ENCODE peak calls at places on chromosomes 4 and X, in four cellular contexts. One of them, this sample, is unnamed.

GRCh38 chr4:57187241-57187640 is 77.1 kb upstream of the IGFBP7 start:
- DNase-seq in kidney epithelial cell: no peak
- DNase-seq in IMR-90: no peak
- DNase-seq in PC-9: no peak
- DNase-seq in this sample: peak

GRCh38 chr4:147799986-147800555 is 68.2 kb downstream of the ARHGAP10 start:
- DNase-seq in kidney epithelial cell: no peak
- DNase-seq in PC-9: no peak
- DNase-seq in IMR-90: no peak
- DNase-seq in this sample: no peak

GRCh38 chr4:130825283-130825682 is 1729.3 kb downstream of the C4orf33 start:
- DNase-seq in kidney epithelial cell: no peak
- DNase-seq in PC-9: no peak
- DNase-seq in IMR-90: no peak
- DNase-seq in this sample: no peak

GRCh38 chr4:27000122-27000521 is 139.5 kb downstream of the STIM2 start:
- DNase-seq in PC-9: no peak
- DNase-seq in IMR-90: no peak
- DNase-seq in kidney epithelial cell: no peak
- DNase-seq in this sample: no peak

GRCh38 chr4:109046549-109047171 is 255.8 kb downstream of the COL25A1 start:
- DNase-seq in kidney epithelial cell: no peak
- DNase-seq in IMR-90: peak
- DNase-seq in PC-9: no peak
- DNase-seq in this sample: no peak

GRCh38 chr4:110198472-110199419 is at the start of gene ELOVL6:
- DNase-seq in PC-9: peak
- DNase-seq in kidney epithelial cell: no peak
- DNase-seq in IMR-90: peak
- DNase-seq in this sample: no peak

GRCh38 chr4:40363382-40363920 is 28.3 kb downstream of the CHRNA9 start:
- DNase-seq in PC-9: peak
- DNase-seq in kidney epithelial cell: no peak
- DNase-seq in IMR-90: no peak
- DNase-seq in this sample: no peak

GRCh38 chr4:55722132-55722531 is 86.0 kb upstream of the NMU start:
- DNase-seq in kidney epithelial cell: no peak
- DNase-seq in PC-9: no peak
- DNase-seq in IMR-90: no peak
- DNase-seq in this sample: no peak

GRCh38 chr4:176350671-176351070 is 30.9 kb downstream of the SPCS3 start:
- DNase-seq in IMR-90: no peak
- DNase-seq in kidney epithelial cell: no peak
- DNase-seq in PC-9: no peak
- DNase-seq in this sample: no peak

GRCh38 chr4:41878991-41879491 is 56.2 kb upstream of the TMEM33 start:
- DNase-seq in PC-9: no peak
- DNase-seq in kidney epithelial cell: no peak
- DNase-seq in IMR-90: no peak
- DNase-seq in this sample: no peak

GRCh38 chrX:46551494-46552128 is 6.4 kb upstream of the ZNF674 start:
- DNase-seq in PC-9: no peak
- DNase-seq in IMR-90: peak
- DNase-seq in kidney epithelial cell: no peak
- DNase-seq in this sample: no peak

GRCh38 chrX:31147175-31147574 is 75.3 kb upstream of the FTHL17 start:
- DNase-seq in PC-9: no peak
- DNase-seq in IMR-90: no peak
- DNase-seq in kidney epithelial cell: no peak
- DNase-seq in this sample: no peak

GRCh38 chrX:109709129-109709631 is 23.9 kb downstream of the ACSL4 start:
- DNase-seq in PC-9: peak
- DNase-seq in kidney epithelial cell: peak
- DNase-seq in IMR-90: peak
- DNase-seq in this sample: no peak

GRCh38 chr4:112060212-112060611 is 85.0 kb upstream of the FAM241A start:
- DNase-seq in IMR-90: peak
- DNase-seq in PC-9: no peak
- DNase-seq in kidney epithelial cell: no peak
- DNase-seq in this sample: no peak

DNA sequence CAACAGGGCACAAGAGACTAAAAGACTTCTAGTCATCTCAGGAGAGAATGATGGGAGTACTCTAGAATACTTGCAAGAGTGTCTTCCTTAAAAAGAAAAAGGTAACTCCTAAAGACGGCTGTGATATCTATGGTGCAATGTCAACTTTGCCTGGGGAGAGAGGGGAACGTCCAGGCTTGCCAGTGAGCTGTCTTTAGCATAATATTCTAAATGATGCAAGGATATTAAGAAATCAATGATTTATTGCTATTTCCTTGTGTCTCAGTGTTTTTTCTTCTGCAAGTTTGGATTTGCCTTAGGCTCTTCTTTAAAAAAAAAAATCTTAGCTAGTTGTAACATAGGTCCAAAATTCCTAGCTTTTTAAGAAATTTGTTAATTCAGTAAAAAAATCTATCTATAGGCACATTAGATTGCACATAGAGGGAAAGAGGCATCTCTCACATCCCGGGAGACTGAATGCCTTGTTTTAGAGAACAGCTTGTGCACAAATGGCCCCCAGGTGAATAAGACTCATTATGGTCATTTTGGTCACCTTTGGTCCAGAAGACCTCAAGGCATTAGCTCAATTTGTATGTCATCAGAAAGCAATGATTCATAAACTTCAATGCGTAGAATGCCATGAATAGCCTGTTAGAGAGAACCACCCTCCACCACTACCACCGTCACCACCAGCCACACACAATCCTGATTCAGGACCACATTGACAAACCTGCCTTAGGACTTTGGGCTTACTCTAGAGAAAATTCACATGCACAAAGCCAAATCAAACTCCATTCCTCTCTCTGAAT is 104.1 kb downstream of the PALLD start:
- DNase-seq in kidney epithelial cell: no peak
- DNase-seq in PC-9: peak
- DNase-seq in IMR-90: no peak
- DNase-seq in this sample: no peak
- H3K4me3 ChIP-seq in kidney epithelial cell: no peak
- H3K4me3 ChIP-seq in PC-9: no peak
- H3K4me3 ChIP-seq in IMR-90: no peak
- H3K4me3 ChIP-seq in this sample: no peak

DNA sequence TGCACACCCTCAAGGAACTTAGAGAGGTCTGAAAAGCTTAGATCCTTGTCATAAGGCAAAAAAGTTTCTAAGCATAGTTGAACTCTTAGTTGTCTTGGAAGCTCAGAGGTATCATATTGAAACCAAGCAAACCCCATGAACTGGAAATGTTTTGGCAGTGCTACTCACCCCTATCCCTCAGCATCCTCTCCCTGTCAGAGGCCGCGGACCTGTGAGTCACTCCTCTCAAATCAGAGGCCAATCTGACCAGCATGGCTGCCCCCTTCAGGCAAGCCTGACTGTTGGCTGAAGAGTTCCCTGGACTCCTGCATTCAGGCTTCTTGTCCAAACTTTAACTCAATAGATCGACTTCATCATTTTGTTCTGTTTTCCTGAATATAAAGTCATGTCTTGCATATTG is 69.4 kb downstream of the KCNIP4 start:
- DNase-seq in IMR-90: peak
- DNase-seq in kidney epithelial cell: no peak
- DNase-seq in PC-9: no peak
- DNase-seq in this sample: no peak
- TF ChIP-seq CTCF in IMR-90: no peak
- TF ChIP-seq CTCF in kidney epithelial cell: peak
- TF ChIP-seq CTCF in PC-9: no peak
- TF ChIP-seq CTCF in this sample: peak

DNA sequence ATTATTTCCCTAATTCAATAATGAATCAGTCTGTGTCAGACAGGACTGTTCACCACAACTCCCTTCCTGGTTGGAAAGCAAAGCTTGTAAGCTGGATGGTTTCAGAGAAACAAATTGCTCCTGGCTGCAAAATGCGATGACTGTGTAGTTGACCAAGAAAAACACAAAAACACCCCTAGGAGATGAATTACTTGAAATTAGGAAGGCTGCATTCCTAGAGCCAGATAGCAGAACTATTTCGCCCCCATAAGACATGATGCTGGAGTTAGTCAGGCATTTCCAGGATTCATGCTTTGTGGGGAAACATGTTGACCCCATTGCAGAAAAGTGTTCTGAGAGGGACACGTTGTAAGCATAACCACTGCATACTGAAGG is 208.5 kb downstream of the CHIC2 start:
- DNase-seq in IMR-90: peak
- DNase-seq in kidney epithelial cell: no peak
- DNase-seq in PC-9: no peak
- DNase-seq in this sample: peak
- H3K4me3 ChIP-seq in IMR-90: no peak
- H3K4me3 ChIP-seq in kidney epithelial cell: no peak
- H3K4me3 ChIP-seq in PC-9: no peak
- H3K4me3 ChIP-seq in this sample: no peak

GRCh38 chrX:102975016-102975415 is 37.9 kb downstream of the RAB40AL start:
- DNase-seq in PC-9: no peak
- DNase-seq in kidney epithelial cell: no peak
- DNase-seq in IMR-90: no peak
- DNase-seq in this sample: no peak

GRCh38 chrX:102979536-102979935 is 42.5 kb downstream of the RAB40AL start:
- DNase-seq in PC-9: peak
- DNase-seq in kidney epithelial cell: no peak
- DNase-seq in IMR-90: no peak
- DNase-seq in this sample: no peak

GRCh38 chrX:102978594-102978993 is 41.5 kb downstream of the RAB40AL start:
- DNase-seq in kidney epithelial cell: no peak
- DNase-seq in IMR-90: no peak
- DNase-seq in PC-9: no peak
- DNase-seq in this sample: no peak

GRCh38 chrX:102976793-102977495 is 39.9 kb downstream of the RAB40AL start:
- DNase-seq in IMR-90: peak
- DNase-seq in PC-9: peak
- DNase-seq in kidney epithelial cell: no peak
- DNase-seq in this sample: no peak

GRCh38 chrX:102976290-102976689 is 39.2 kb downstream of the RAB40AL start:
- DNase-seq in IMR-90: peak
- DNase-seq in PC-9: no peak
- DNase-seq in kidney epithelial cell: no peak
- DNase-seq in this sample: no peak
- TF ChIP-seq CTCF in IMR-90: no peak
- TF ChIP-seq CTCF in PC-9: no peak
- TF ChIP-seq CTCF in kidney epithelial cell: no peak
- TF ChIP-seq CTCF in this sample: no peak

GRCh38 chrX:153411255-153411987 is at the start of gene ZFP92:
- DNase-seq in PC-9: no peak
- DNase-seq in kidney epithelial cell: no peak
- DNase-seq in IMR-90: no peak
- DNase-seq in this sample: no peak

GRCh38 chrX:153409414-153410101 is 1.7 kb upstream of the ZFP92 start:
- DNase-seq in kidney epithelial cell: no peak
- DNase-seq in IMR-90: no peak
- DNase-seq in PC-9: no peak
- DNase-seq in this sample: no peak

GRCh38 chrX:153410328-153410727 is 944 bp upstream of the ZFP92 start:
- DNase-seq in IMR-90: no peak
- DNase-seq in PC-9: no peak
- DNase-seq in kidney epithelial cell: no peak
- DNase-seq in this sample: no peak

GRCh38 chrX:153411988-153412574 is 809 bp downstream of the ZFP92 start:
- DNase-seq in kidney epithelial cell: no peak
- DNase-seq in IMR-90: no peak
- DNase-seq in PC-9: no peak
- DNase-seq in this sample: no peak

DNA sequence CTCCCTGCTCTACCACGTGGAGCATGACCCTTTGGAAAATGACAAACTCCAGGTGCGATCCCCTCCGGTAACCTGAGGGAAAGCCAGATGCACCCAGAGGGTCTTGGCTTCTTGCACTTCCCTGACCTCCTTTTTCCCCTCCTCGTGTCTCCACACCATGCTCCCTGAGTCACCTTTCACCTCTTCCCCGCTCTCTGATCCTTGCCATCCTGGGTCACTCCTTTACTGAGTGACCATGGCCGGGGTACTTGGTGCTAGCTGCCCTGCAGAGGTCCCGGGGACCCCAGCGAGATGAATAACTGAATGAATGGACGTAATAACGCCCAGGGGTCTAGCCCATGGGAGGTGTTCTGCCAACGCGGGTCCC is 401 bp upstream of the ZFP92 start:
- DNase-seq in PC-9: no peak
- DNase-seq in IMR-90: no peak
- DNase-seq in kidney epithelial cell: no peak
- DNase-seq in this sample: no peak
- H3K4me3 ChIP-seq in PC-9: no peak
- H3K4me3 ChIP-seq in IMR-90: no peak
- H3K4me3 ChIP-seq in kidney epithelial cell: peak
- H3K4me3 ChIP-seq in this sample: peak

DNA sequence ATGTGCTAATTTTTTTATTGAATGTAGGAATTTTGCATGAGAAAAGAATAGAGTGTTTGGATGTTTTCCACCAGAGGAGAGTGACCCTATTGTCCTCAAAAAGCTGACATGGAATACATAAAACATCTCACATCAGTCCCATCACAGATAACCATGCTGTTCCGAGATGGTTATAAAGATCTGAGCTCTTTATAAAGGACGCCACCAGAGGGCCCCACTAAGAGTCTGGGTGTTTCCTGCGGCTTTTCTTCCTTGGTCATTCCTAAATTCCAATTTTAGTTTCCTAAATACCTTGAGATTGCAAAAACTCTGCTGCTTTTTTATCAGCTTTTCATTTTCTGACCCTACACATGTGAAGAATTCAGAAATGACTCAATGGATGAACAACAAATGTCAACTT is 504.5 kb upstream of the FRG1 start:
- DNase-seq in PC-9: no peak
- DNase-seq in IMR-90: no peak
- DNase-seq in kidney epithelial cell: no peak
- DNase-seq in this sample: no peak
- TF ChIP-seq CTCF in PC-9: peak
- TF ChIP-seq CTCF in IMR-90: no peak
- TF ChIP-seq CTCF in kidney epithelial cell: no peak
- TF ChIP-seq CTCF in this sample: peak